ENCODE peak calls at places on chromosome 14, in four cellular contexts. One of them, this sample, is unnamed.

GRCh38 chr14:50775357-50775756 is 55.6 kb downstream of the NIN start:
- DNase-seq in esophagus squamous epithelium: no peak
- DNase-seq in left ventricle myocardium inferior: no peak
- DNase-seq in CD4-positive, alpha-beta memory T cell: no peak
- DNase-seq in this sample: no peak

GRCh38 chr14:97224016-97224415 is 426.8 kb downstream of the VRK1 start:
- DNase-seq in esophagus squamous epithelium: no peak
- DNase-seq in left ventricle myocardium inferior: no peak
- DNase-seq in CD4-positive, alpha-beta memory T cell: no peak
- DNase-seq in this sample: no peak

GRCh38 chr14:54353694-54354093 is 43.1 kb upstream of the CDKN3 start:
- DNase-seq in esophagus squamous epithelium: no peak
- DNase-seq in left ventricle myocardium inferior: no peak
- DNase-seq in CD4-positive, alpha-beta memory T cell: no peak
- DNase-seq in this sample: no peak

GRCh38 chr14:52789118-52789517 is 2.3 kb downstream of the GNPNAT1 start:
- DNase-seq in esophagus squamous epithelium: no peak
- DNase-seq in left ventricle myocardium inferior: no peak
- DNase-seq in CD4-positive, alpha-beta memory T cell: no peak
- DNase-seq in this sample: no peak

GRCh38 chr14:88545256-88545655 is 9.6 kb downstream of the PTPN21 start:
- DNase-seq in esophagus squamous epithelium: no peak
- DNase-seq in left ventricle myocardium inferior: no peak
- DNase-seq in CD4-positive, alpha-beta memory T cell: no peak
- DNase-seq in this sample: no peak

GRCh38 chr14:46885566-46885965 is 234.0 kb upstream of the RPL10L start:
- DNase-seq in esophagus squamous epithelium: no peak
- DNase-seq in left ventricle myocardium inferior: no peak
- DNase-seq in CD4-positive, alpha-beta memory T cell: no peak
- DNase-seq in this sample: no peak

GRCh38 chr14:102507026-102507860 is 2.3 kb downstream of the ANKRD9 start:
- DNase-seq in esophagus squamous epithelium: no peak
- DNase-seq in left ventricle myocardium inferior: no peak
- DNase-seq in CD4-positive, alpha-beta memory T cell: no peak
- DNase-seq in this sample: no peak

GRCh38 chr14:23034498-23035302 is at the start of gene PSMB5:
- DNase-seq in esophagus squamous epithelium: no peak
- DNase-seq in left ventricle myocardium inferior: peak; percentile 89
- DNase-seq in CD4-positive, alpha-beta memory T cell: peak; percentile 93
- DNase-seq in this sample: peak; percentile 91

GRCh38 chr14:71852201-71852600 is 80.0 kb upstream of the RGS6 start:
- DNase-seq in esophagus squamous epithelium: no peak
- DNase-seq in left ventricle myocardium inferior: no peak
- DNase-seq in CD4-positive, alpha-beta memory T cell: no peak
- DNase-seq in this sample: no peak

GRCh38 chr14:96384053-96384452 is 7.9 kb upstream of the AK7 start:
- DNase-seq in esophagus squamous epithelium: no peak
- DNase-seq in left ventricle myocardium inferior: no peak
- DNase-seq in CD4-positive, alpha-beta memory T cell: no peak
- DNase-seq in this sample: no peak

DNA sequence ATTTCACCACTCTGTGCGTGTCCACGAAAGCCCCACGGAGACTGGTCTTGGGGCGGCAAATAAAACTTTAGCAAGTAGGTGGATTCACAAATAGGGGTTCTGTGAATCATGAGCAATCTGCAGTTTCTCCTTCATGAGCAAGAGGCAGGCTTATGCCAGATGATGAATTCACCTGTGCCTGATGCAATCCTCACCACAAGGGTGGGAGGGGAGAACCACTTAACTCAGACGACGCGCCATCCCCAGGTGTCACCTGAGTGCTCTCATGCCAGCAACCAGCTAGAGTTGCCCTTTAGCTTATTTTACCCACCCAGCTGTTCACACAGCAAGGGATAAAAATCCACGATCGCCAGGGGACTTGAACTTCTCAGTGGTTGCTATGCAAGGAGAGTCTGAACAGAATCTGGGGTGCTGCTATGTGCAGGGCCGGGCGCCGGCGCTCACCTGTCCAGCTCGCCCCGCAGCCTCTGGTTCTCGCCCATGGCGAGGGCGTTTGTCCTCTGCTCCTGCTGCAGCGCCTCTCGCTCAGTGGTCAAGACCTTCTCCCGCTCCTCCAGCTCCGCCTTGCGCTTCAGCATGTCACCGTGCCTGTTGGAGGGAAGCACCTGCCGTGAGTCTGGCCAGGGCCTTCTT is 55.1 kb upstream of the GPR68 start:
- DNase-seq in esophagus squamous epithelium: no peak
- DNase-seq in left ventricle myocardium inferior: no peak
- DNase-seq in CD4-positive, alpha-beta memory T cell: no peak
- DNase-seq in this sample: no peak
- H3K27ac ChIP-seq in esophagus squamous epithelium: no peak overlapping the region
- H3K27ac ChIP-seq in left ventricle myocardium inferior: no peak overlapping the region
- H3K27ac ChIP-seq in CD4-positive, alpha-beta memory T cell: no peak overlapping the region
- H3K27ac ChIP-seq in this sample: no peak overlapping the region

GRCh38 chr14:104182857-104183425 is 44.6 kb downstream of the KIF26A start:
- DNase-seq in esophagus squamous epithelium: no peak
- DNase-seq in left ventricle myocardium inferior: no peak
- DNase-seq in CD4-positive, alpha-beta memory T cell: no peak
- DNase-seq in this sample: no peak

GRCh38 chr14:104179564-104180129 is 41.3 kb downstream of the KIF26A start:
- DNase-seq in esophagus squamous epithelium: no peak
- DNase-seq in left ventricle myocardium inferior: no peak
- DNase-seq in CD4-positive, alpha-beta memory T cell: no peak
- DNase-seq in this sample: no peak

GRCh38 chr14:104179126-104179525 is 40.7 kb downstream of the KIF26A start:
- DNase-seq in esophagus squamous epithelium: no peak
- DNase-seq in left ventricle myocardium inferior: no peak
- DNase-seq in CD4-positive, alpha-beta memory T cell: no peak
- DNase-seq in this sample: no peak

GRCh38 chr14:104181761-104182530 is 43.6 kb downstream of the KIF26A start:
- DNase-seq in esophagus squamous epithelium: no peak
- DNase-seq in left ventricle myocardium inferior: no peak
- DNase-seq in CD4-positive, alpha-beta memory T cell: no peak
- DNase-seq in this sample: peak; percentile 68

DNA sequence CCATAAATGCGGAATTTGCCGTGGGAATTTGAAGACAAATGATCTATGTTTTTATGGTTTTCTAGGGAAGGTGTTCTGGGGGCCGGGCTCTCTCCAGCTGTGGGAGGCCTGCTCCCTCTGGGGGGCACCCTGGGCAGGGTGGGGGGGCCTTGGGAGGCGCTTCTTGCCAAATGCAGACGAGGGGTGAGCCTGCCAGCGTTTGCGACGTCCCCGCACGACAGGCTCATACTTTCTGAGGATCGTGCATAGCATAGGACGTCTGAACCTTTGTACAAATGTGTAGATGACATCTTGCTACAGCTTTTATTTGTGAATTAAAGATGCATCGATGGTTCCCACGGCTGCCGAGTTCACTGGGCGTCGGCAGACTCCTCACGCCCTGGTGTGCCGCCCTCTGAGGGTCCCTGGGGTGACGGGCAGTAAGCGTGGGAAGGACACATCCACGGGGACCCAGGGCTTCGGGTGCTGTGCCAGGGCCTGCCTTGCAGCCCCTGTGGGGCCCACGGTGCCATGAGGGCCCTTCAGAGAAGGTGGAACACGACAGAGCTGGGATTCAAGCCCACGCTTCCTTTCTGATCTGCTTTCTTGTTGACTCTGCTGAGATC is 42.3 kb downstream of the KIF26A start:
- DNase-seq in esophagus squamous epithelium: no peak
- DNase-seq in left ventricle myocardium inferior: no peak
- DNase-seq in CD4-positive, alpha-beta memory T cell: no peak
- DNase-seq in this sample: no peak
- H3K4me1 ChIP-seq in esophagus squamous epithelium: peaks cover 5% of the 10 kb centered on the region
- H3K4me1 ChIP-seq in left ventricle myocardium inferior: peaks cover 35% of the 10 kb centered on the region
- H3K4me1 ChIP-seq in CD4-positive, alpha-beta memory T cell: no peaks in the 10 kb centered on the region
- H3K4me1 ChIP-seq in this sample: no peaks in the 10 kb centered on the region

GRCh38 chr14:91265404-91265803 is 20.9 kb upstream of the GPR68 start:
- DNase-seq in esophagus squamous epithelium: no peak
- DNase-seq in left ventricle myocardium inferior: no peak
- DNase-seq in CD4-positive, alpha-beta memory T cell: no peak
- DNase-seq in this sample: no peak
- H3K4me3 ChIP-seq in esophagus squamous epithelium: peak overlapping the region; percentile 40
- H3K4me3 ChIP-seq in left ventricle myocardium inferior: no peak overlapping the region
- H3K4me3 ChIP-seq in CD4-positive, alpha-beta memory T cell: no peak overlapping the region
- H3K4me3 ChIP-seq in this sample: no peak overlapping the region

GRCh38 chr14:95258156-95258555 is 61.6 kb downstream of the CLMN start:
- DNase-seq in esophagus squamous epithelium: no peak
- DNase-seq in left ventricle myocardium inferior: no peak
- DNase-seq in CD4-positive, alpha-beta memory T cell: no peak
- DNase-seq in this sample: no peak
- H3K27ac ChIP-seq in esophagus squamous epithelium: no peak overlapping the region
- H3K27ac ChIP-seq in left ventricle myocardium inferior: no peak overlapping the region
- H3K27ac ChIP-seq in CD4-positive, alpha-beta memory T cell: no peak overlapping the region
- H3K27ac ChIP-seq in this sample: no peak overlapping the region

GRCh38 chr14:74476607-74477006 is 16.5 kb downstream of the NPC2 start:
- DNase-seq in esophagus squamous epithelium: no peak
- DNase-seq in left ventricle myocardium inferior: no peak
- DNase-seq in CD4-positive, alpha-beta memory T cell: no peak
- DNase-seq in this sample: no peak

GRCh38 chr14:74483321-74483720 is 9.8 kb downstream of the NPC2 start:
- DNase-seq in esophagus squamous epithelium: no peak
- DNase-seq in left ventricle myocardium inferior: no peak
- DNase-seq in CD4-positive, alpha-beta memory T cell: no peak
- DNase-seq in this sample: no peak

GRCh38 chr14:74478996-74479635 is 14.0 kb downstream of the NPC2 start:
- DNase-seq in esophagus squamous epithelium: no peak
- DNase-seq in left ventricle myocardium inferior: no peak
- DNase-seq in CD4-positive, alpha-beta memory T cell: no peak
- DNase-seq in this sample: no peak

GRCh38 chr14:74476107-74476506 is 17.0 kb downstream of the NPC2 start:
- DNase-seq in esophagus squamous epithelium: no peak
- DNase-seq in left ventricle myocardium inferior: no peak
- DNase-seq in CD4-positive, alpha-beta memory T cell: no peak
- DNase-seq in this sample: no peak

DNA sequence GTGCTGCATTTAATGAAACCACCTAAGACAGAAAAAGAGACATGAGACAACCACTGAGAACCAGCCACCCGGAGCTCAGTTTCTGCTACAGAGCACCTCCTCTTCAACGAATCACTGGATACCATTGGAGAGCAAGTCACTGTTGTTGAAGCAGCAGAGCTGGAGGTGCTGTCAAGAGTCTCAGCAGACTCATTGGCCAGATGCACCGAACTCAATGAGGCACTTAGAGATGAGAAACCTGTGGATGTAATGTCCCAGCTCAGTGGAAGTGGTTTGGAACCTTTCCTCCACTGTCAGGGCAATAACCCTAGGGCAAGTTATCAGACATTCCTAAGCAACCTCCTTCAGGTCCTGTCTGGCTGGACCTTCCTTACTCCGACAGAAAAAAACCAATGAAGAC is 13.1 kb downstream of the NPC2 start:
- DNase-seq in esophagus squamous epithelium: no peak
- DNase-seq in left ventricle myocardium inferior: no peak
- DNase-seq in CD4-positive, alpha-beta memory T cell: no peak
- DNase-seq in this sample: no peak
- H3K4me1 ChIP-seq in esophagus squamous epithelium: no peaks in the 10 kb centered on the region
- H3K4me1 ChIP-seq in left ventricle myocardium inferior: peaks cover 19% of the 10 kb centered on the region
- H3K4me1 ChIP-seq in CD4-positive, alpha-beta memory T cell: no peaks in the 10 kb centered on the region
- H3K4me1 ChIP-seq in this sample: no peaks in the 10 kb centered on the region

GRCh38 chr14:77236814-77237213 is 34.2 kb downstream of the NGB start:
- DNase-seq in esophagus squamous epithelium: no peak
- DNase-seq in left ventricle myocardium inferior: no peak
- DNase-seq in CD4-positive, alpha-beta memory T cell: no peak
- DNase-seq in this sample: no peak
- H3K4me3 ChIP-seq in esophagus squamous epithelium: no peak overlapping the region
- H3K4me3 ChIP-seq in left ventricle myocardium inferior: no peak overlapping the region
- H3K4me3 ChIP-seq in CD4-positive, alpha-beta memory T cell: no peak overlapping the region
- H3K4me3 ChIP-seq in this sample: no peak overlapping the region

DNA sequence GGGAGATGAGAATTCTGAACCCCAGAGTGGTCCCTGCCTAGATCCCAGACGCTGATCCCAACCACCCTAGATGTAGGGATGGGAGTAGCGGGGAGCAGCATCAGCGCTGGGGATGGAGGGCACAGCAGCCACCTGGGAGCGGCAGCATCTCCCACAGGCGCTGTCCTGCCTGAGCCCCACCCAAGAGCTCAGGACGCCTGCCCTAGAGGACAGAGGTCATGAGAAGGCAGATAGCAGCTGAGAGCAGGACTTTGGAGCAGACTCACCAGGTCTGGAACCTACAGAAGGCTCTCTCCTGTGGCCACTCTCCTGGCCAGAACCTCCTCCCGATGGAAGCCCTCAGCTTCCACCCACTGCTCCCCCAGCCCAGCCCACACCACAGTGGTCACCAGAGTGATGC is 7.2 kb downstream of the CCDC85C start:
- DNase-seq in esophagus squamous epithelium: no peak
- DNase-seq in left ventricle myocardium inferior: no peak
- DNase-seq in CD4-positive, alpha-beta memory T cell: no peak
- DNase-seq in this sample: no peak
- H3K27ac ChIP-seq in esophagus squamous epithelium: peak overlapping the region; percentile 67
- H3K27ac ChIP-seq in left ventricle myocardium inferior: peak overlapping the region; percentile 93
- H3K27ac ChIP-seq in CD4-positive, alpha-beta memory T cell: no peak overlapping the region
- H3K27ac ChIP-seq in this sample: peak overlapping the region; percentile 65

GRCh38 chr14:68918612-68919011 is 60.5 kb downstream of the ACTN1 start:
- DNase-seq in esophagus squamous epithelium: no peak
- DNase-seq in left ventricle myocardium inferior: no peak
- DNase-seq in CD4-positive, alpha-beta memory T cell: no peak
- DNase-seq in this sample: no peak

GRCh38 chr14:68921666-68922065 is 57.4 kb downstream of the ACTN1 start:
- DNase-seq in esophagus squamous epithelium: no peak
- DNase-seq in left ventricle myocardium inferior: no peak
- DNase-seq in CD4-positive, alpha-beta memory T cell: no peak
- DNase-seq in this sample: no peak

GRCh38 chr14:68921049-68921448 is 58.1 kb downstream of the ACTN1 start:
- DNase-seq in esophagus squamous epithelium: no peak
- DNase-seq in left ventricle myocardium inferior: no peak
- DNase-seq in CD4-positive, alpha-beta memory T cell: no peak
- DNase-seq in this sample: no peak

GRCh38 chr14:68922201-68922613 is 56.9 kb downstream of the ACTN1 start:
- DNase-seq in esophagus squamous epithelium: no peak
- DNase-seq in left ventricle myocardium inferior: no peak
- DNase-seq in CD4-positive, alpha-beta memory T cell: no peak
- DNase-seq in this sample: no peak

DNA sequence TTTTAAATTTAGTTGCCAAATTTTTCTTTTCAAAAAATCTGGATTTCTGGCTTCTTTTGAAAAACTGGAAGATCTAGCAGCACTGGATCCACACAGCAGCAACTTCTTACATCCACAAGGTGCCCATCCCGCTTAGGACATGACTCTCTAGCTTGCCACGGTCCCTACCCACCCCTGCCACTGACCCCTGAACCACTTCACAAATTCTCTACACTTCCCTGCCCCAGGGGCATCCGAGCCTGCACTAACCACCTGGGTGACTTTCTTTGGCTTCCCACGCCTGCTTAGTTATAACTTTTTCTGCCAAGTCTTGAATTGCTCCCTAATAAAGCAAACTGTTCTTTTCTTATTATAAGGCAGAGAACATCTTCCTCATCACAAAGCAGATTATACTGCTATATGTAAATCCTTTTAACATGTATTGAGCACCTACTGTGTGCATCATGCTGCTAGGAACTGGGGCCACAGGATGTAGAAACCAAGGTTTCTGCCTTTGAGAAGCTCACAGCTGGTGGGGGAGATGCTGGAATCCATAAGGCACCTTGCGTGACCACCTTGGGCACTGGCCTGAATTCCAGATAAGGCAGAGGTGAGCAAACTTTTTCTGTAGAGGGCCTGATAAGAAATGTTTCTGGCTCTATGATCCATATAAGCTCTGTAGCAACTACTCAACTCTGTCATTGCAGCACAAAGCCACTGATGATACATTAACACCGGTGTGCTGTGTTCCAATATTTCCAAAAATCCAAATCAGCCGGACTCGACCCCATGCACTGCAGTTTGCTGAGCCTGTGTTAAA is 59.8 kb downstream of the ACTN1 start:
- DNase-seq in esophagus squamous epithelium: no peak
- DNase-seq in left ventricle myocardium inferior: no peak
- DNase-seq in CD4-positive, alpha-beta memory T cell: no peak
- DNase-seq in this sample: no peak
- H3K4me1 ChIP-seq in esophagus squamous epithelium: peaks cover 10% of the 10 kb centered on the region
- H3K4me1 ChIP-seq in left ventricle myocardium inferior: peaks cover 36% of the 10 kb centered on the region
- H3K4me1 ChIP-seq in CD4-positive, alpha-beta memory T cell: no peaks in the 10 kb centered on the region
- H3K4me1 ChIP-seq in this sample: no peaks in the 10 kb centered on the region

This sample was measured in left lung.